ENCODE peak calls at places on chromosome 12, in eight cellular contexts. C is ovary, K is esophagus squamous epithelium, Y is heart left ventricle, F is stomach, O is HCT116, G is endothelial cell of umbilical vein, L is IMR-90. I is an unnamed sample.

GRCh38 chr12:57159341-57159740 is 11.9 kb upstream of the LRP1-AS start:
- DNase-seq in C (no peak), K (no peak), Y (no peak), F (no peak), O (no peak), G (no peak), L (no peak), I (no peak)

GRCh38 chr12:68237523-68238070 is 12.0 kb upstream of the IL26 start:
- DNase-seq in C (no peak), K (no peak), Y (no peak), F (no peak), O (no peak), G (no peak), L (peak), I (no peak)

GRCh38 chr12:95790025-95790911 is at the start of gene NTN4:
- DNase-seq in C (peak), K (no peak), Y (peak), F (peak), O (no peak), G (peak), L (peak), I (no peak)

GRCh38 chr12:56517854-56518253 is 3.8 kb upstream of the RBMS2 start:
- DNase-seq in C (no peak), K (no peak), Y (no peak), F (no peak), O (peak), G (no peak), L (no peak), I (no peak)

GRCh38 chr12:23921099-23921846 is 28.2 kb downstream of the SOX5 start:
- DNase-seq in C (no peak), K (no peak), Y (no peak), F (no peak), O (no peak), G (no peak), L (peak), I (no peak)

GRCh38 chr12:49055978-49056754 is 4.4 kb downstream of the KMT2D start:
- DNase-seq in C (peak), K (peak), Y (peak), F (peak), O (peak), G (peak), L (peak), I (no peak)

GRCh38 chr12:65881348-65881961 is 57.2 kb downstream of the HMGA2 start:
- DNase-seq in C (peak), K (no peak), Y (peak), F (peak), O (no peak), G (no peak), L (peak), I (no peak)

GRCh38 chr12:16726879-16727278 is 120.9 kb upstream of the LMO3 start:
- DNase-seq in C (no peak), K (no peak), Y (no peak), F (no peak), O (no peak), G (no peak), L (peak), I (no peak)

GRCh38 chr12:57896437-57897201 is 44.7 kb upstream of the ATP23 start:
- DNase-seq in C (peak), K (no peak), Y (peak), F (peak), O (no peak), G (peak), L (peak), I (no peak)

GRCh38 chr12:122888232-122888752 is 7.6 kb downstream of the VPS37B start:
- DNase-seq in C (no peak), K (no peak), Y (peak), F (peak), O (peak), G (peak), L (peak), I (no peak)

GRCh38 chr12:11823043-11823442 is 173.6 kb downstream of the ETV6 start:
- DNase-seq in C (no peak), K (no peak), Y (no peak), F (no peak), O (no peak), G (no peak), L (peak), I (no peak)

GRCh38 chr12:53221203-53222076 is 10.6 kb downstream of the RARG start:
- DNase-seq in C (peak), K (no peak), Y (peak), F (peak), O (no peak), G (peak), L (peak), I (no peak)

GRCh38 chr12:131091413-131091975 is 137.8 kb downstream of the ADGRD1 start:
- DNase-seq in C (peak), K (no peak), Y (no peak), F (no peak), O (no peak), G (no peak), L (no peak), I (no peak)

GRCh38 chr12:52230364-52231281 is 2.4 kb upstream of the KRT7 start:
- DNase-seq in C (no peak), K (no peak), Y (peak), F (no peak), O (no peak), G (peak), L (peak), I (no peak)

GRCh38 chr12:85016423-85016822 is 19.7 kb downstream of the TSPAN19 start:
- DNase-seq in C (no peak), K (no peak), Y (no peak), F (no peak), O (peak), G (peak), L (peak), I (no peak)

GRCh38 chr12:52401926-52402325 is 4.2 kb downstream of the KRT82 start:
- DNase-seq in C (no peak), K (no peak), Y (no peak), F (no peak), O (no peak), G (no peak), L (no peak), I (no peak)

GRCh38 chr12:132458441-132459225 is 31.3 kb upstream of the FBRSL1 start:
- DNase-seq in C (no peak), K (no peak), Y (no peak), F (no peak), O (no peak), G (no peak), L (no peak), I (no peak)

GRCh38 chr12:54689984-54690383 is 41.8 kb upstream of the DCD start:
- DNase-seq in C (no peak), K (no peak), Y (no peak), F (no peak), O (peak), G (no peak), L (no peak), I (no peak)

GRCh38 chr12:46268349-46268616 is 560 bp downstream of the SLC38A1 start:
- DNase-seq in C (no peak), K (no peak), Y (no peak), F (no peak), O (no peak), G (no peak), L (peak), I (no peak)

GRCh38 chr12:20489645-20490044 is 121.3 kb downstream of the PDE3A start:
- DNase-seq in C (no peak), K (no peak), Y (no peak), F (no peak), O (no peak), G (peak), L (peak), I (no peak)

DNA sequence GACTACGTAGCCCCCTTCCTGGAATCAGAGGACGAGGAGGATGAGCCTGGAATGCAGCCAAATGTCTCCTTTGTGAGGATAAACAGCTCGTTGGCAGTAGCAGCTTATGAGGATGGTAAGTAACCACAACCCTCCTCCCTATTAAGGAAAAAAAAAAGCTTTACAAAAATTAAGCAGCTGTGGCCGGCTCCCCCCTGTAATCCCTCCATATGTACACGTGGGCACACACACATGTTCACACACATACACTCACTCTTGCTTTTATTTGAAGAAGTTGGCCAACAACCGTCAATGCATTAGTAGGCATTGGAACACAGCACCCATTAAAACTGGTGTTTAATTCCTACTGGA is 54.0 kb downstream of the FBXW8 start:
- DNase-seq in C (no peak), K (no peak), Y (no peak), F (no peak), O (no peak), G (no peak), L (no peak), I (no peak)
- TF ChIP-seq CTCF in C (no peak), K (no peak), Y (no peak), F (no peak), O (no peak), G (no peak), L (no peak), I (no peak)

DNA sequence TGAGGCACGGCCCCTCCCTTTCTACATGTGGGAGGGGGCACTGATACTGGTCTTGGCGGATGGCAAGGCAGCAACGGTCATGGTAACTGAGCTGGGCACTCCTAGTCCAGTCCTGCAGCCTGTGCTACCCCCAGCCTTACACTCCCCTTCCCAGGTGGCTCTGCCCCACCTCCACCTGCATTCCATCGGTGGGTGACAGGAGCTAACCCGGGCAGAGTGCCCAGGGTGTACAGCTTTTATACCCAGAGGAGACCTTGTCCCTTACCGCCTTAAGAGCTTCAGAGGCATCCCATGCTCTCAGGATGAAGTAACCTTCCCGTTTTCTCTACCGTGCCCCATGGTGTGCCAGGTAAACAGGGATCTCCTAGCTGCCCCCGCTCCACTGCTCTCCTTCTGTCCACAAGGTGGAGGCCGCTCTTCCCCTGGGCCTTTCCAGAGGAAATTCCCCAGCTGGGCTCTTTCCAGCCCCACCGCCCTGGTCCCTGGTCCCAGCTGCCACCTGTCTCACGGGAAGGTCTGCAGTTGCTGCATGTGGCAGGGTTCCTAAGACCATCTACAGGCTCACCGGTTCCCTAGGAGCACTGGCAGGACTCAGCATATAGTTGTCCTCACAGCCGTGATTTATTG is 20.5 kb downstream of the BRI3BP start:
- DNase-seq in C (no peak), K (no peak), Y (no peak), F (peak), O (no peak), G (no peak), L (no peak), I (no peak)
- TF ChIP-seq POLR2A in C (no peak), K (no peak), Y (no peak), F (no peak), O (no peak), G (no peak), L (no peak), I (no peak)

DNA sequence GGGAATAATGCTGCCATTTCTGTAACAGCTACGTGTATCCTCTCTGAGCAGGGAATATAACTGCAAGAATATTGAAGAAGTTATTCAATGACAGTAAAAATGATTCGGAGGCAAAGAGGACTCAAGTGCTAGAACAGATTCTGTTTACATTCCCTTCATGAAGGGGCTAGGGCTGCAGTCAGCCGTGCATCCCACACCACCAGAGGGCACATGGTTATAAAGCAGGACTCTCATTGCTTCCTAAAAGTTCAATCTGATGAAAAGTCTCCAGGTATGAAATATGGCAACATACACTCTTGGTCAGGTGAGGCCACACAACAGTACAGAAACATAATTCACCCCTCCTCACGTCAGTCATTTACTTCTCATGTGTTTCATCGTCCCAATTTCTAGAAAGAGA is 34.0 kb downstream of the TCHP start:
- DNase-seq in C (peak), K (no peak), Y (no peak), F (no peak), O (no peak), G (peak), L (peak), I (no peak)
- TF ChIP-seq CTCF in C (peak), K (no peak), Y (peak), F (no peak), O (peak), G (peak), L (peak), I (no peak)

GRCh38 chr12:26688344-26688904 is 144.6 kb downstream of the ITPR2 start:
- DNase-seq in C (no peak), K (no peak), Y (no peak), F (no peak), O (no peak), G (no peak), L (no peak), I (no peak)

GRCh38 chr12:26692417-26692816 is 140.6 kb downstream of the ITPR2 start:
- DNase-seq in C (no peak), K (no peak), Y (no peak), F (no peak), O (no peak), G (no peak), L (no peak), I (no peak)

GRCh38 chr12:26689281-26689841 is 143.6 kb downstream of the ITPR2 start:
- DNase-seq in C (no peak), K (no peak), Y (no peak), F (no peak), O (no peak), G (peak), L (no peak), I (no peak)

GRCh38 chr12:26690601-26691000 is 142.4 kb downstream of the ITPR2 start:
- DNase-seq in C (no peak), K (no peak), Y (no peak), F (no peak), O (no peak), G (peak), L (no peak), I (no peak)

DNA sequence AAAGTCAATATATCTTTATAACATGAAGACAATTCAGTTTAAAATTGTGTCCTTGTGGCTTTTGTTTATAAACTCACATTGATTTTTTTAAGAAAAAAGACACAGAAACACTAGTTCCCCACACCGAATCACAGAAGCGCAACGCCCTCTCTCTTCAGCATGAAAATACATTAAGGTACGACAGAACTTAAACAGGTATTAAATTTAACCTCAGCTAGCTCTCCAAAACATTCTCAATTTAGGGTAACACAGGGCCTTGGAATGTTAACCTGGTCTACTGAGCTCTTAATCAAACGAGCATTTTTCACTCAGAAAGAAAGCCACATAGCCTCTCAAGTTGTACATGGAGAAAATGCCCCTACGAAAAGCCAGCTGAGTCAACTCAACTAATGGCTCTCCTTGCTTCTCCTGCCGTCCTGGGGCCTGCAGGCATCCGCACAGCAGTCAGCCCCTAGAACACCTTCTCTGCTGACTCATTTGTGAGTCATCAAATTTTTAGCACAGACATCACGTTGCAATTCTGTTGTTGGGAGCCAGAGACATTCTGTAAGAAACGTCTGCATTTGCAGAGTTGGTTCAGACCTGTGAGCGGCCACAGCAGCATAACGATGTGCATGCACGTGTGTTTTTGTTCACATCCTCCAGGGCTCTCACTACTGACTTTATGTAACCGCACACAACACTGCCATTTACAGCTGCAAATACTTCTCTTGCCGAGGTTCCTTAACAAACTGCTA is 141.6 kb downstream of the ITPR2 start:
- DNase-seq in C (peak), K (no peak), Y (no peak), F (no peak), O (peak), G (peak), L (peak), I (no peak)
- TF ChIP-seq POLR2A in C (no peak), K (no peak), Y (no peak), F (no peak), O (no peak), G (peak), L (no peak), I (no peak)

DNA sequence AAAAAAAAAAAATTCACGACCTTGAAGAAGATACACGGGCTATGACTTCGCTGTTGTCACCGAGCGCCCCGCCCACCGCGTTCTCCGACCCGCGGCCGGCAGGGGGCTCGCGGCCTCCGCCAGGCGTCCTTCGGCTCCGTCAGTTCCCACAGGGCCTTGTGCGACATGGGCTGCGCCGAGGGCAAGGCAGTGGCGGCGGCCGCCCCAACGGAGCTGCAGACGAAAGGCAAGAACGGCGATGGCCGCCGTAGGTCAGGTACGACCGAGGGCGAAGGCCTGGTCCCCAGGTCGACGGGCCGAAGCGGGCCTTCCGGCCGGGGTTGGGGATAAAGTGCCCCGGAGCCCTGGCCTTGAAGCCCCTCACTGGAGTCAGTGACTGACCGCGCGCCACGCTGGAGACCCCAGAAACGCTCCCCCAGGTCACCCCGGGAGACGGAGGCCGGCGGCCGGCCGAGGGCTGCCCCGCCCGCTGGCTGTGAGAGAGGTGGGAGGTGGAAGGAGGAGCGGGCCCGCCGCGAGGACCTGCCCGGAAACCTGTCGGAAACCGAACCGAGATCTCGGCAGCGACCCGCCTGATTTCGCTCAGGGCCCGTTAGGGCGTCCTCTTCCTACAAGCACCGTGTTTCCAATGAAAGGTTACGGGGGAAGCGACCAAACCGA is at the start of gene TXNRD1:
- DNase-seq in C (peak), K (peak), Y (peak), F (peak), O (peak), G (peak), L (peak), I (peak)
- TF ChIP-seq CTCF in C (peak), K (peak), Y (peak), F (peak), O (peak), G (peak), L (peak), I (peak)

GRCh38 chr12:13171921-13172859 is 24.3 kb upstream of the EMP1 start:
- DNase-seq in C (no peak), K (no peak), Y (no peak), F (no peak), O (no peak), G (no peak), L (no peak), I (peak)
- TF ChIP-seq POLR2A in C (no peak), K (no peak), Y (no peak), F (no peak), O (no peak), G (no peak), L (no peak), I (no peak)

GRCh38 chr12:10175849-10176641 is 2.8 kb upstream of the TMEM52B start:
- DNase-seq in C (no peak), K (no peak), Y (no peak), F (no peak), O (no peak), G (no peak), L (no peak), I (no peak)
- TF ChIP-seq CTCF in C (no peak), K (no peak), Y (no peak), F (no peak), O (no peak), G (no peak), L (no peak), I (no peak)

I was measured in vagina.